ENCODE peak calls at places on chromosomes 3 and 15, in nine cellular contexts. O is HCT116, E is A549, A is uterus, J is ovary, Y is transverse colon, P is endothelial cell of umbilical vein, K is heart left ventricle, H is NB4. C is an unnamed sample.
A peak's percentile ranks its signal among the peaks of the same experiment; 100 is the strongest.

GRCh38 chr15:72809329-72809728 is 25.8 kb upstream of the ADPGK start:
- DNase-seq in J (no peak), K (no peak), Y (no peak), O (no peak), A (no peak), H (no peak), P (no peak), E (no peak), C (no peak)

GRCh38 chr3:87248831-87249230 is 21.7 kb downstream of the CHMP2B start:
- DNase-seq in P (no peak), O (no peak), H (no peak), J (no peak), E (no peak), A (no peak), Y (no peak), K (no peak), C (no peak)

GRCh38 chr15:91855684-91856553 is 2.4 kb downstream of the SLCO3A1 start:
- DNase-seq in K (no peak), P (no peak), J (no peak), A (no peak), Y (peak; percentile 73), O (no peak), H (peak; percentile 8), E (peak; percentile 73), C (no peak)

GRCh38 chr3:193174137-193174536 is 66.9 kb upstream of the PLAAT1 start:
- DNase-seq in A (no peak), H (no peak), Y (no peak), O (no peak), J (no peak), P (no peak), K (no peak), E (no peak), C (no peak)

GRCh38 chr15:101105059-101105851 is 146.6 kb downstream of the CHSY1 start:
- DNase-seq in J (no peak), K (no peak), A (no peak), H (peak; percentile 58), O (no peak), P (no peak), Y (no peak), E (no peak), C (peak; percentile 34)

GRCh38 chr3:107650788-107651187 is 128.0 kb downstream of the BBX start:
- DNase-seq in O (no peak), K (no peak), J (no peak), E (no peak), P (no peak), Y (no peak), A (no peak), H (peak; percentile 70), C (no peak)

GRCh38 chr3:155367510-155367909 is 74.0 kb upstream of the STRIT1 start:
- DNase-seq in P (no peak), O (no peak), Y (no peak), H (no peak), K (no peak), A (no peak), E (no peak), J (no peak), C (no peak)

GRCh38 chr15:70196314-70197291 is 98.9 kb upstream of the TLE3 start:
- DNase-seq in Y (peak; percentile 60), E (no peak), K (no peak), J (peak; percentile 50), P (no peak), O (no peak), A (peak; percentile 40), H (peak; percentile 78), C (peak; percentile 88)

GRCh38 chr3:135694142-135694541 is 271.4 kb upstream of the PPP2R3A start:
- DNase-seq in A (no peak), O (no peak), H (no peak), K (no peak), J (no peak), E (no peak), P (no peak), Y (no peak), C (no peak)

GRCh38 chr15:48507416-48508065 is 138.0 kb downstream of the FBN1 start:
- DNase-seq in E (peak; percentile 17), P (peak; percentile 77), J (peak; percentile 25), O (peak; percentile 47), K (no peak), Y (no peak), H (peak; percentile 60), A (peak; percentile 31), C (peak; percentile 60)

GRCh38 chr15:56775632-56776031 is 42.3 kb upstream of the ZNF280D start:
- DNase-seq in O (no peak), H (no peak), K (no peak), Y (no peak), J (no peak), A (no peak), P (peak; percentile 24), E (no peak), C (no peak)

GRCh38 chr3:136042608-136043221 is 77.2 kb downstream of the PPP2R3A start:
- DNase-seq in A (no peak), K (no peak), E (peak; percentile 19), O (peak; percentile 37), J (no peak), P (peak; percentile 67), H (peak; percentile 51), Y (no peak), C (peak; percentile 70)

GRCh38 chr3:39765575-39765974 is 43.8 kb upstream of the MYRIP start:
- DNase-seq in H (no peak), P (no peak), A (no peak), Y (no peak), O (no peak), K (no peak), J (no peak), E (no peak), C (no peak)
- TF ChIP-seq POLR2A in H (no peak), P (no peak), A (no peak), Y (no peak), O (no peak), K (no peak), J (no peak), E (no peak), C (no peak)

GRCh38 chr15:40338921-40339620 is 1.7 kb downstream of the CCDC9B start:
- DNase-seq in P (peak; percentile 19), E (peak; percentile 67), Y (peak; percentile 35), K (peak; percentile 58), H (no peak), O (peak; percentile 79), A (peak; percentile 62), J (no peak), C (peak; percentile 93)

GRCh38 chr15:40340740-40341400 is at the start of gene CCDC9B:
- DNase-seq in H (no peak), Y (peak; percentile 96), E (peak; percentile 69), O (peak; percentile 48), A (peak; percentile 93), J (peak; percentile 87), P (peak; percentile 85), K (peak; percentile 92), C (peak; percentile 84)

GRCh38 chr15:40340038-40340739 is 550 bp downstream of the CCDC9B start:
- DNase-seq in P (peak; percentile 67), E (no peak), A (peak; percentile 86), K (peak; percentile 93), O (no peak), J (peak; percentile 87), Y (peak; percentile 76), H (no peak), C (peak; percentile 73)

GRCh38 chr15:40338041-40338657 is 2.6 kb downstream of the CCDC9B start:
- DNase-seq in J (peak; percentile 45), Y (peak; percentile 81), A (peak; percentile 69), H (peak; percentile 88), E (peak; percentile 72), K (peak; percentile 84), O (peak; percentile 35), P (peak; percentile 75), C (peak; percentile 60)

DNA sequence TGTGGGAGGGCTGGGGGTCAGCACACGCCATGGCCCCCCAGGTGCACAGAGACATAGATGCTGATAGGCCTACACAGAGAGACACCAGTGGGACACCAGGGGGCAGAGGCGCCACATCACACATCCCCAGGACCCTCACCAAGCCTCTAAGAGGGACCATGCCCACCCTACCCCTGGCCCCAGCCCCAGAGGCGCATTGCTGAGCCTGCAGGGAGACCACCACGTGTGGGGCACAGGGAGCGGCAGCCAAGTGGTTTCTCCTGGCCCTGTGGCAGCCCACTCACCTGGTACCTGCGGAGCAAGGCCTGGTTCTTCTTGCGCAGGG is 1.2 kb downstream of the CCDC9B start:
- DNase-seq in P (no peak), Y (peak; percentile 10), H (no peak), A (no peak), E (no peak), O (no peak), K (no peak), J (no peak), C (no peak)
- H3K4me3 ChIP-seq in P (peak overlapping the region; percentile 20), Y (peak overlapping the region; percentile 13), H (no peak overlapping the region), A (peak overlapping the region; percentile 32), E (peak overlapping the region; percentile 47), O (peak overlapping the region; percentile 57), K (peak overlapping the region; percentile 25), J (peak overlapping the region; percentile 26), C (peak overlapping the region; percentile 45)

DNA sequence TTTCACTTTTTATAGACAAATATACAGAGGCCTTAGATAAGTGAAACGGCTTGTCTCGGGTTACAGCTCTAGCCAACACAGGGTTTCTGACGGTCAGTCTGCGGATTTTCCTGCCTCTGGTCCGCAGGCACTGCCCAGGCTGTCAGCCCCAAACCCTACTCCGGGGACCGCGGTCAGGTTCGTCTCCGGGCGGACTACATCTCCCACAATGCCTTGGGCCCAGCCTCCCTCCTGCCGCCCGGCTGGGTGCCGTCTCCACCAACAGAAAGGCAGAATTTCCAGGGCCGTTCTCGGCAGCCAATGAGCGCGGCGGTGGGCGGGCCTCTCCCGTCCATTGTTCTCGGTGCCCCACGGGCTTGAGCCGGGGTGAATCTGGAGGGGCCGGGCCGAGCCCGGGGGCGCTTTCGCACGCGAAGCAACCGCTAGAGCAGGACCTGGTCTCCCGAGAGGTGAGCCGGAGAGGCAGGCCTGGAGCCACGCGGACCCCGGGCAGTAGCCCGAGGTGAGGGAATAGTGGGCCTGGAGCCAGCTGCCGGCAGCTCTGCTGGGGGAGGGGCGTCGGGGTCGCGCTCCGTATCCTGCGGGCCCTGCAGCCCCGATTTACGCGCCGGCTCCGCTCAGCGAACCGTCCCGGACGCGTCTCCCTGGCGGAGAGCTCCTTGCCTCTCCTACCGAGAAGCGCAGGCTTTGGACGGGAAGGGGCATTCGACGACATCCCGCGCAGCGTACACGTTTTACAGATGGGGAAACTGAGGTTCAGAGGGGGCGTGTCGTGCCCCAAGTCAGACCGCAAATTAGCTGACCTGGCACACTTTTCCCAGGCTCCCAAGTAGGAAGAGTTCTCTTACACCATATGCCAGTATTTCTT is at the start of gene ZSCAN2:
- DNase-seq in H (peak; percentile 98), O (peak; percentile 80), Y (peak; percentile 96), E (peak; percentile 99), K (peak; percentile 96), A (peak; percentile 94), P (peak; percentile 96), J (peak; percentile 92), C (peak; percentile 91)
- TF ChIP-seq POLR2A in H (peak; percentile 43), O (no peak), Y (no peak), E (peak; percentile 36), K (peak; percentile 56), A (peak; percentile 53), P (peak; percentile 56), J (peak; percentile 26), C (no peak)

DNA sequence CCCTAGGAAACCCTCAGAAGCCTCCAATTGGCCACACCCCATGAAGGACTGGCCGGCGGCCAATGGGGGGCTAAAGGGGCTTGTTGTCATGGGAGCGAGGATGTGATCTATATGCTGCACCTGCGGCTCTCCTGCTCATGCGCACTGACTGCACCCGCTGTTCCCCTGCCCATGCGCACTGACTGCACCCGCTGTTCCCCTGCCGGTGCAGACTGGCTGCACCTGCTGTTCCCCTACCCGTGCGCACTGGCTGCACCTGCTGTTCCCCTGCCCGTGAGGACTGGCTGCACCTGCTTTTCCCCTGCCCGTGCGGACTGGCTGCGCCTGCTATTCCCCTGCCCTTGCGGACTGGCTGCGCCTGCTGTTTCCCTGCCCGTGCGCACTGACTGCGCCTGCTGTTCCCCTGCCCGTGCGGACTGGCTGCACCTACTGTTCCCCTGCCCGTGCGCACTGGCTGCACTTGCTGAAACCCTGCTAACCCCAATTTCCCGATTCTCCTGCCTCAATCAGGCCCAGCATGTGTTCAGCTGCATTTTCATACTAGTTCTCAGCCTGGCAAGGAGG is 16.8 kb upstream of the MCCC1 start:
- DNase-seq in A (no peak), Y (peak; percentile 83), O (no peak), J (no peak), H (peak; percentile 31), K (no peak), E (peak; percentile 64), P (peak; percentile 41), C (no peak)
- H3K4me3 ChIP-seq in A (no peak overlapping the region), Y (no peak overlapping the region), O (peak overlapping the region; percentile 27), J (no peak overlapping the region), H (peak overlapping the region; percentile 7), K (peak overlapping the region; percentile 9), E (peak overlapping the region; percentile 55), P (peak overlapping the region; percentile 20), C (no peak overlapping the region)

C was measured in IMR-90.